ENCODE peak calls at places on chromosomes 11 and 22, in five cellular contexts. One of them, this sample, is unnamed. For H3K27me3, the result is how much of the 10 kb centered on the place peaks cover.

GRCh38 chr11:32050256-32050655 is 40.6 kb upstream of the RCN1 start:
- DNase-seq in kidney epithelial cell: no peak
- DNase-seq in right lobe of liver: no peak
- DNase-seq in endodermal cell: no peak
- DNase-seq in breast epithelium: no peak
- DNase-seq in this sample: no peak

GRCh38 chr11:31369348-31370329 is at the start of the genes DCDC1 and DNAJC24:
- DNase-seq in kidney epithelial cell: peak
- DNase-seq in right lobe of liver: peak
- DNase-seq in endodermal cell: peak
- DNase-seq in breast epithelium: peak
- DNase-seq in this sample: peak

GRCh38 chr22:31345331-31346254 is 553 bp downstream of the PATZ1 start:
- DNase-seq in breast epithelium: peak
- DNase-seq in right lobe of liver: peak
- DNase-seq in endodermal cell: peak
- DNase-seq in kidney epithelial cell: no peak
- DNase-seq in this sample: peak

GRCh38 chr11:102553835-102554282 is 23.3 kb upstream of the MMP7 start:
- DNase-seq in endodermal cell: no peak
- DNase-seq in breast epithelium: no peak
- DNase-seq in kidney epithelial cell: no peak
- DNase-seq in right lobe of liver: no peak
- DNase-seq in this sample: no peak

GRCh38 chr11:108647387-108647700 is 17.5 kb upstream of the DDX10 start:
- DNase-seq in breast epithelium: no peak
- DNase-seq in right lobe of liver: no peak
- DNase-seq in kidney epithelial cell: no peak
- DNase-seq in endodermal cell: no peak
- DNase-seq in this sample: no peak

GRCh38 chr11:32893947-32894827 is 1.6 kb downstream of the QSER1 start:
- DNase-seq in kidney epithelial cell: peak
- DNase-seq in breast epithelium: no peak
- DNase-seq in endodermal cell: peak
- DNase-seq in right lobe of liver: no peak
- DNase-seq in this sample: peak

GRCh38 chr11:91373497-91373896 is 851.1 kb upstream of the FAT3 start:
- DNase-seq in breast epithelium: no peak
- DNase-seq in endodermal cell: no peak
- DNase-seq in right lobe of liver: no peak
- DNase-seq in kidney epithelial cell: no peak
- DNase-seq in this sample: no peak

GRCh38 chr11:8017894-8018741 is 31.0 kb downstream of the EIF3F start:
- DNase-seq in endodermal cell: peak
- DNase-seq in kidney epithelial cell: no peak
- DNase-seq in right lobe of liver: no peak
- DNase-seq in breast epithelium: no peak
- DNase-seq in this sample: no peak

GRCh38 chr22:39205344-39206021 is 39.3 kb downstream of the PDGFB start:
- DNase-seq in right lobe of liver: no peak
- DNase-seq in endodermal cell: peak
- DNase-seq in kidney epithelial cell: peak
- DNase-seq in breast epithelium: no peak
- DNase-seq in this sample: no peak

GRCh38 chr11:75338516-75339218 is 12.8 kb downstream of the ARRB1 start:
- DNase-seq in breast epithelium: no peak
- DNase-seq in right lobe of liver: no peak
- DNase-seq in kidney epithelial cell: no peak
- DNase-seq in endodermal cell: no peak
- DNase-seq in this sample: no peak

GRCh38 chr22:31350410-31350863 is 4.3 kb upstream of the PATZ1 start:
- DNase-seq in right lobe of liver: peak
- DNase-seq in endodermal cell: no peak
- DNase-seq in kidney epithelial cell: no peak
- DNase-seq in breast epithelium: no peak
- DNase-seq in this sample: no peak

GRCh38 chr11:108223449-108224149 is 732 bp downstream of the ATM start:
- DNase-seq in kidney epithelial cell: no peak
- DNase-seq in right lobe of liver: no peak
- DNase-seq in endodermal cell: no peak
- DNase-seq in breast epithelium: no peak
- DNase-seq in this sample: peak

GRCh38 chr11:130213979-130214281 is 54.3 kb downstream of the ST14 start:
- DNase-seq in breast epithelium: no peak
- DNase-seq in kidney epithelial cell: no peak
- DNase-seq in endodermal cell: no peak
- DNase-seq in right lobe of liver: no peak
- DNase-seq in this sample: no peak

GRCh38 chr11:117809236-117810055 is 12.4 kb upstream of the DSCAML1 start:
- DNase-seq in right lobe of liver: peak
- DNase-seq in endodermal cell: peak
- DNase-seq in kidney epithelial cell: no peak
- DNase-seq in breast epithelium: peak
- DNase-seq in this sample: no peak

GRCh38 chr11:12019337-12019736 is 10.9 kb upstream of the DKK3 start:
- DNase-seq in kidney epithelial cell: no peak
- DNase-seq in right lobe of liver: no peak
- DNase-seq in breast epithelium: no peak
- DNase-seq in endodermal cell: no peak
- DNase-seq in this sample: no peak

GRCh38 chr11:127073621-127074020 is 73.1 kb upstream of the KIRREL3 start:
- DNase-seq in kidney epithelial cell: no peak
- DNase-seq in right lobe of liver: no peak
- DNase-seq in breast epithelium: no peak
- DNase-seq in endodermal cell: no peak
- DNase-seq in this sample: no peak

GRCh38 chr11:35247428-35247827 is 108.5 kb downstream of the CD44 start:
- DNase-seq in breast epithelium: no peak
- DNase-seq in right lobe of liver: no peak
- DNase-seq in kidney epithelial cell: no peak
- DNase-seq in endodermal cell: no peak
- DNase-seq in this sample: peak

GRCh38 chr22:24875862-24876506 is 70.0 kb downstream of the SGSM1 start:
- DNase-seq in endodermal cell: peak
- DNase-seq in kidney epithelial cell: no peak
- DNase-seq in right lobe of liver: no peak
- DNase-seq in breast epithelium: no peak
- DNase-seq in this sample: peak

GRCh38 chr11:59559886-59560285 is 48.5 kb downstream of the OR4D9 start:
- DNase-seq in kidney epithelial cell: no peak
- DNase-seq in breast epithelium: no peak
- DNase-seq in right lobe of liver: no peak
- DNase-seq in endodermal cell: no peak
- DNase-seq in this sample: no peak

GRCh38 chr11:86115542-86116385 is 46.9 kb upstream of the PICALM start:
- DNase-seq in right lobe of liver: no peak
- DNase-seq in kidney epithelial cell: no peak
- DNase-seq in breast epithelium: no peak
- DNase-seq in endodermal cell: no peak
- DNase-seq in this sample: no peak

GRCh38 chr11:94851864-94852581 is 83.9 kb downstream of the AMOTL1 start:
- DNase-seq in kidney epithelial cell: no peak
- DNase-seq in right lobe of liver: no peak
- DNase-seq in endodermal cell: no peak
- DNase-seq in breast epithelium: no peak
- DNase-seq in this sample: no peak

GRCh38 chr22:32531228-32531627 is 56.6 kb downstream of the FBXO7 start:
- DNase-seq in breast epithelium: no peak
- DNase-seq in kidney epithelial cell: no peak
- DNase-seq in right lobe of liver: no peak
- DNase-seq in endodermal cell: no peak
- DNase-seq in this sample: no peak

GRCh38 chr11:74311352-74311926 is at the start of gene P4HA3:
- DNase-seq in right lobe of liver: peak
- DNase-seq in kidney epithelial cell: no peak
- DNase-seq in endodermal cell: peak
- DNase-seq in breast epithelium: no peak
- DNase-seq in this sample: peak

GRCh38 chr11:121328967-121329653 is 36.5 kb downstream of the SC5D start:
- DNase-seq in right lobe of liver: no peak
- DNase-seq in breast epithelium: no peak
- DNase-seq in kidney epithelial cell: no peak
- DNase-seq in endodermal cell: no peak
- DNase-seq in this sample: no peak

GRCh38 chr11:116953525-116954284 is 116.3 kb upstream of the APOA1 start:
- DNase-seq in endodermal cell: no peak
- DNase-seq in right lobe of liver: no peak
- DNase-seq in breast epithelium: no peak
- DNase-seq in kidney epithelial cell: no peak
- DNase-seq in this sample: no peak

GRCh38 chr11:125147280-125147679 is 17.3 kb upstream of the PKNOX2 start:
- DNase-seq in right lobe of liver: no peak
- DNase-seq in kidney epithelial cell: no peak
- DNase-seq in endodermal cell: no peak
- DNase-seq in breast epithelium: no peak
- DNase-seq in this sample: no peak
- H3K27me3 ChIP-seq in right lobe of liver: under half
- H3K27me3 ChIP-seq in kidney epithelial cell: under half
- H3K27me3 ChIP-seq in endodermal cell: under half
- H3K27me3 ChIP-seq in breast epithelium: under half
- H3K27me3 ChIP-seq in this sample: under half

DNA sequence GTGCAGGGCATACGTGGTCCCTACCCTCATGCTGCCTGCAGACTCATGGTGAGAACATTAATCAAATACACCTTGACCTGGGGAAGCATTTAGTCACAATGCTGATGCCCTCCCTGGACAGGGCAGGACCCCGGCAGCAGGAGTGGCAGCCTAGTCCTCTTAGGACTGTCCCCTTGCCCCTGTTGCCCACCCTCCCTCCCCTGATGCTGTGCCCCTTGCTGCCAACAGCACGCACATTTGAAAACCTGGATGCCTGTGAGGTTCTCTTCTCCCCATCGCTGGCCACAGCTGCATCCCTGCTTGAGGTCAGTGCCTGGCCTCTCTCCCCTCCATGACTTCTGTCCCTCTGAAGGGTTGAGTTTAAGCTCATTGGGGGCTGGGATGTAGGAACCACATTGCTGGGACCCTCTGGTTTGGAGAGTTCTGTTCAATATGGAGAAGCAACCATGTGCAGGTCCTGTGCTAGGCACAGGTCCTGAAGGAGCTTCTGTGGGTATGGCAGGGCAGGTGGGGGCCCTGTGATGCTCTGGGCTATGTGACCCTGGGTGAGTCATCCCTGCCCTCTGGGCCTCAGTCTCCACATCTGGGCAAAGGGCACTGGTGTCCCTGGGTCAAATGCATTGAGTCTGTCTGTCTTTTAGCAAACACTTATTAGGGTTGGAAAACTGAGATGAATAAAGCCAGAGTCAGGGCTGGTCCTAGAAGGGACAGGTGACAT is 31.3 kb downstream of the MYO7A start:
- DNase-seq in endodermal cell: no peak
- DNase-seq in breast epithelium: no peak
- DNase-seq in right lobe of liver: no peak
- DNase-seq in kidney epithelial cell: no peak
- DNase-seq in this sample: no peak
- H3K27me3 ChIP-seq in endodermal cell: under half
- H3K27me3 ChIP-seq in breast epithelium: under half
- H3K27me3 ChIP-seq in right lobe of liver: under half
- H3K27me3 ChIP-seq in kidney epithelial cell: under half
- H3K27me3 ChIP-seq in this sample: under half

GRCh38 chr22:48249721-48250268 is 1487.3 kb downstream of the TBC1D22A start:
- DNase-seq in endodermal cell: no peak
- DNase-seq in right lobe of liver: no peak
- DNase-seq in kidney epithelial cell: no peak
- DNase-seq in breast epithelium: no peak
- DNase-seq in this sample: no peak

GRCh38 chr22:48245119-48245485 is 1482.7 kb downstream of the TBC1D22A start:
- DNase-seq in kidney epithelial cell: no peak
- DNase-seq in breast epithelium: no peak
- DNase-seq in right lobe of liver: no peak
- DNase-seq in endodermal cell: no peak
- DNase-seq in this sample: no peak

GRCh38 chr22:48250286-48250895 is 1487.9 kb downstream of the TBC1D22A start:
- DNase-seq in right lobe of liver: no peak
- DNase-seq in breast epithelium: no peak
- DNase-seq in endodermal cell: peak
- DNase-seq in kidney epithelial cell: no peak
- DNase-seq in this sample: no peak

GRCh38 chr22:48248901-48249455 is 1486.5 kb downstream of the TBC1D22A start:
- DNase-seq in right lobe of liver: no peak
- DNase-seq in breast epithelium: no peak
- DNase-seq in kidney epithelial cell: no peak
- DNase-seq in endodermal cell: peak
- DNase-seq in this sample: no peak

DNA sequence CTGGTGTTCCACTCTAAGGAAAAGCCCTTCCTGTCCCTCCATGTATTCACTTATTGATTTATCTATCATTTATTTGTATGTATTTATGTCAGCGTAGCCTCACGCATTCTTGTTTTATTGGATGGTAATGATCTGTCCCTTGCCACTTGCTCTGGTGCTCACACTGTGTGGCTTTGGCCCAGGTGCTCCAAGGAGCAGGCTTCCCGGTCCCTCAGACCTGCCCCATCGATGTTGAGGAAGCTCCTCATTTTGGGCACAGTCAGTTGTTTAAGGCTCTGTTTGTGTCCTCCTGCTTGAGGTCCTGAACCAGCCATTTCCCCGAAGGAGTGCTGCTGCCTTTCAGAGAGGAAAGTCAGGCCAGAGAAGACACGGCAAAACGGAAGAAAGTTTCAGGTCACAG is 1485.4 kb downstream of the TBC1D22A start:
- DNase-seq in kidney epithelial cell: no peak
- DNase-seq in endodermal cell: no peak
- DNase-seq in right lobe of liver: no peak
- DNase-seq in breast epithelium: no peak
- DNase-seq in this sample: no peak
- H3K27me3 ChIP-seq in kidney epithelial cell: under half
- H3K27me3 ChIP-seq in endodermal cell: under half
- H3K27me3 ChIP-seq in right lobe of liver: under half
- H3K27me3 ChIP-seq in breast epithelium: under half
- H3K27me3 ChIP-seq in this sample: under half

GRCh38 chr22:46087816-46088277 is 62.5 kb upstream of the PPARA start:
- DNase-seq in right lobe of liver: peak
- DNase-seq in breast epithelium: peak
- DNase-seq in endodermal cell: no peak
- DNase-seq in kidney epithelial cell: no peak
- DNase-seq in this sample: no peak
- H3K27me3 ChIP-seq in right lobe of liver: under half
- H3K27me3 ChIP-seq in breast epithelium: under half
- H3K27me3 ChIP-seq in endodermal cell: under half
- H3K27me3 ChIP-seq in kidney epithelial cell: under half
- H3K27me3 ChIP-seq in this sample: under half

GRCh38 chr11:68654978-68655377 is 29.4 kb upstream of the GAL start:
- DNase-seq in kidney epithelial cell: no peak
- DNase-seq in breast epithelium: no peak
- DNase-seq in endodermal cell: no peak
- DNase-seq in right lobe of liver: no peak
- DNase-seq in this sample: no peak

GRCh38 chr11:68655406-68655805 is 28.9 kb upstream of the GAL start:
- DNase-seq in kidney epithelial cell: no peak
- DNase-seq in endodermal cell: no peak
- DNase-seq in breast epithelium: peak
- DNase-seq in right lobe of liver: no peak
- DNase-seq in this sample: no peak

GRCh38 chr11:68652683-68653156 is 31.6 kb upstream of the GAL start:
- DNase-seq in right lobe of liver: no peak
- DNase-seq in breast epithelium: peak
- DNase-seq in kidney epithelial cell: no peak
- DNase-seq in endodermal cell: no peak
- DNase-seq in this sample: no peak

GRCh38 chr11:68651985-68652682 is 32.2 kb upstream of the GAL start:
- DNase-seq in breast epithelium: no peak
- DNase-seq in kidney epithelial cell: no peak
- DNase-seq in right lobe of liver: no peak
- DNase-seq in endodermal cell: no peak
- DNase-seq in this sample: no peak

GRCh38 chr11:68653486-68654430 is 30.6 kb upstream of the GAL start:
- DNase-seq in breast epithelium: peak
- DNase-seq in right lobe of liver: no peak
- DNase-seq in kidney epithelial cell: no peak
- DNase-seq in endodermal cell: no peak
- DNase-seq in this sample: no peak
- H3K27me3 ChIP-seq in breast epithelium: under half
- H3K27me3 ChIP-seq in right lobe of liver: under half
- H3K27me3 ChIP-seq in kidney epithelial cell: under half
- H3K27me3 ChIP-seq in endodermal cell: under half
- H3K27me3 ChIP-seq in this sample: under half

This sample was measured in naive thymus-derived CD4-positive, alpha-beta T cell.